ENCODE peak calls at places on chromosomes 12 and 14, in eight cellular contexts. Y, K, I, E, Q, L, V and W are unnamed samples.

GRCh38 chr12:57727758-57728395 is 10.7 kb downstream of the AGAP2 start:
- DNase-seq in Y (no peak), K (no peak), I (no peak), E (no peak), Q (no peak), L (no peak), V (no peak), W (no peak)

GRCh38 chr14:84969501-84969900 is 560.4 kb upstream of the FLRT2 start:
- DNase-seq in Y (no peak), K (no peak), I (no peak), E (no peak), Q (no peak), L (no peak), V (no peak), W (no peak)

GRCh38 chr12:51678086-51678724 is 87.2 kb downstream of the SCN8A start:
- DNase-seq in Y (peak; percentile 34), K (no peak), I (no peak), E (peak; percentile 74), Q (no peak), L (peak; percentile 65), V (no peak), W (no peak)

GRCh38 chr12:20148241-20148640 is 220.1 kb upstream of the PDE3A start:
- DNase-seq in Y (no peak), K (no peak), I (no peak), E (no peak), Q (no peak), L (no peak), V (no peak), W (no peak)

GRCh38 chr12:100904270-100904669 is 109.7 kb downstream of the ANO4 start:
- DNase-seq in Y (no peak), K (no peak), I (no peak), E (no peak), Q (no peak), L (no peak), V (no peak), W (no peak)

GRCh38 chr14:34749408-34749807 is 35.0 kb upstream of the CFL2 start:
- DNase-seq in Y (no peak), K (no peak), I (no peak), E (no peak), Q (no peak), L (peak; percentile 16), V (no peak), W (no peak)

GRCh38 chr14:100067971-100068959 is 3.0 kb downstream of the EVL start:
- DNase-seq in Y (peak; percentile 67), K (peak; percentile 89), I (no peak), E (no peak), Q (peak; percentile 74), L (peak; percentile 91), V (no peak), W (no peak)

GRCh38 chr12:115541891-115542361 is 735.6 kb downstream of the MED13L start:
- DNase-seq in Y (no peak), K (no peak), I (no peak), E (no peak), Q (no peak), L (no peak), V (no peak), W (no peak)

GRCh38 chr14:105533391-105533790 is 7.0 kb downstream of the TMEM121 start:
- DNase-seq in Y (no peak), K (no peak), I (no peak), E (no peak), Q (no peak), L (no peak), V (no peak), W (no peak)

GRCh38 chr14:87343641-87344040 is 649.3 kb downstream of the GALC start:
- DNase-seq in Y (no peak), K (no peak), I (no peak), E (no peak), Q (no peak), L (no peak), V (no peak), W (no peak)

GRCh38 chr14:99899578-99900178 is 106.5 kb downstream of the EML1 start:
- DNase-seq in Y (no peak), K (no peak), I (no peak), E (peak; percentile 15), Q (no peak), L (peak; percentile 9), V (no peak), W (peak; percentile 39)

GRCh38 chr14:52910597-52910996 is 40.3 kb downstream of the FERMT2 start:
- DNase-seq in Y (no peak), K (no peak), I (no peak), E (no peak), Q (no peak), L (no peak), V (no peak), W (no peak)

GRCh38 chr12:81329088-81329487 is 251.2 kb downstream of the ACSS3 start:
- DNase-seq in Y (no peak), K (no peak), I (no peak), E (peak; percentile 55), Q (no peak), L (no peak), V (no peak), W (no peak)

GRCh38 chr14:89690139-89690538 is 264.4 kb downstream of the EFCAB11 start:
- DNase-seq in Y (no peak), K (no peak), I (no peak), E (no peak), Q (no peak), L (no peak), V (no peak), W (no peak)

GRCh38 chr14:76514599-76514998 is 138.7 kb downstream of the ESRRB start:
- DNase-seq in Y (no peak), K (no peak), I (no peak), E (peak; percentile 56), Q (no peak), L (peak; percentile 43), V (no peak), W (no peak)

GRCh38 chr14:101118746-101119610 is 215.5 kb upstream of the RTL1 start:
- DNase-seq in Y (peak; percentile 17), K (no peak), I (no peak), E (no peak), Q (peak; percentile 59), L (no peak), V (peak; percentile 54), W (peak; percentile 66)

GRCh38 chr14:101119830-101120571 is 216.5 kb upstream of the RTL1 start:
- DNase-seq in Y (peak; percentile 22), K (no peak), I (no peak), E (no peak), Q (no peak), L (no peak), V (no peak), W (peak; percentile 87)

GRCh38 chr14:101122114-101122854 is 218.8 kb upstream of the RTL1 start:
- DNase-seq in Y (peak; percentile 11), K (no peak), I (no peak), E (no peak), Q (peak; percentile 44), L (no peak), V (no peak), W (no peak)

GRCh38 chr14:101121399-101122113 is 218.0 kb upstream of the RTL1 start:
- DNase-seq in Y (peak; percentile 18), K (no peak), I (no peak), E (no peak), Q (peak; percentile 42), L (no peak), V (no peak), W (peak; percentile 75)

DNA sequence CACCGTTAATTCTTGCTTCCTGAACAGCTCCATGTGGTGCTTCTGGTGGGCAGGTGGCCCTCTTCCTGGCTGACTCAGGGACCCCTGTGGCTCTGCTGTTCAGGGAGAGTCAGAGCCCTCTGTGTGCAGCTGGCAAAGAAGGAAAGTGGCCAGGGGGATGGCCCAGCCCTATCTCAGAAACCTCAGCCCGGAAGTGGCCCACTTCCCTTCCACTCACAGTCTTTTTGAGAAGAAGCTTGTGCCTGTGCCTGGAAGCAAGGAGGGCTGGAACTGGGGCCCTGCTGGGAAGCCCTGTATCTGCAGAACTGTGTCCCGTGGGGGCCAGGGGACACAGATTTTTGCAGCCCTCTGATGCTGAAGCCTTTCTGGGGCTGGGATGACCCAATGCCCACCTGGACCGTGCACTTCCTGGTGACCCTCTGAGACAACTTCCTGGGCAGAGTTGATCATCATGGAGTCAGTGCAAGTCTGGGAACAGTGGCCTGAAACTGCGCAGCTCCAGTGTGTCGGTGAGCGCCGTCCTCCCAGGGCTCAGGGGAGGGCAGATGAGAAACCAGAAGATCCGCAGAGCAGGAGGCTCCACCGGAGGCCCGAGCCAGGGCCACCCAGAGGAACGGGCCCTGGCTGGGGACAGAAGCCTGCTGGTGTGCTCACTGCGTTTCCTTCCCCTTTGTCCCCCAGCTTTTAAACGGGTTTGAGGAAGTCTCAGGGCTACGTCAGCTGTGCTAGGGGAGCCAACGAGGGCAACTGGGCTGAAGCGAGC is 217.3 kb upstream of the RTL1 start:
- DNase-seq in Y (peak; percentile 26), K (no peak), I (no peak), E (no peak), Q (peak; percentile 60), L (no peak), V (no peak), W (peak; percentile 91)
- H3K27ac ChIP-seq in Y (no peak overlapping the region), K (no peak overlapping the region), I (no peak overlapping the region), E (no peak overlapping the region), Q (no peak overlapping the region), L (no peak overlapping the region), V (peak overlapping the region; percentile 66), W (no peak overlapping the region)

GRCh38 chr12:26058818-26059217 is 66.0 kb downstream of the BHLHE41 start:
- DNase-seq in Y (no peak), K (no peak), I (no peak), E (no peak), Q (no peak), L (no peak), V (no peak), W (no peak)

GRCh38 chr12:26058308-26058707 is 66.5 kb downstream of the BHLHE41 start:
- DNase-seq in Y (no peak), K (no peak), I (no peak), E (peak; percentile 58), Q (no peak), L (peak; percentile 23), V (no peak), W (no peak)

GRCh38 chr12:26065451-26065850 is 59.4 kb downstream of the BHLHE41 start:
- DNase-seq in Y (no peak), K (no peak), I (no peak), E (no peak), Q (no peak), L (no peak), V (no peak), W (no peak)

GRCh38 chr12:26062006-26062405 is 62.8 kb downstream of the BHLHE41 start:
- DNase-seq in Y (no peak), K (no peak), I (no peak), E (no peak), Q (no peak), L (no peak), V (no peak), W (no peak)

GRCh38 chr12:26062566-26062965 is 62.3 kb downstream of the BHLHE41 start:
- DNase-seq in Y (no peak), K (no peak), I (no peak), E (no peak), Q (no peak), L (no peak), V (no peak), W (no peak)
- TF ChIP-seq EP300 in Y (no peak), K (no peak), I (no peak), E (no peak), Q (no peak), L (no peak), V (no peak), W (no peak)

GRCh38 chr14:33184587-33184986 is 245.9 kb downstream of the NPAS3 start:
- DNase-seq in Y (no peak), K (no peak), I (no peak), E (peak; percentile 3), Q (no peak), L (peak; percentile 1), V (no peak), W (no peak)
- H3K27ac ChIP-seq in Y (no peak overlapping the region), K (no peak overlapping the region), I (no peak overlapping the region), E (no peak overlapping the region), Q (no peak overlapping the region), L (no peak overlapping the region), V (no peak overlapping the region), W (no peak overlapping the region)

GRCh38 chr14:23402296-23403138 is 5.6 kb downstream of the MYH6 start:
- DNase-seq in Y (no peak), K (no peak), I (no peak), E (no peak), Q (no peak), L (peak; percentile 31), V (no peak), W (no peak)
- TF ChIP-seq EP300 in Y (no peak), K (no peak), I (no peak), E (no peak), Q (no peak), L (no peak), V (no peak), W (no peak)